ENCODE peak calls at places on chromosomes 6 and 20, in four cellular contexts. L is A549, W is H7, N is cardiac muscle cell. H is an unnamed sample.

GRCh38 chr6:118869894-118870665 is 23.9 kb upstream of the ASF1A start:
- DNase-seq in L (no peak), W (no peak), N (peak; percentile 69), H (no peak)

GRCh38 chr20:41051426-41051825 is 22.8 kb downstream of the TOP1 start:
- DNase-seq in L (no peak), W (no peak), N (no peak), H (no peak)

GRCh38 chr6:82996156-82996555 is 69.5 kb downstream of the UBE3D start:
- DNase-seq in L (no peak), W (no peak), N (no peak), H (no peak)

GRCh38 chr6:167103041-167103816 is 19.7 kb upstream of the CCR6 start:
- DNase-seq in L (no peak), W (no peak), N (no peak), H (no peak)

GRCh38 chr6:33112148-33112547 is 36.4 kb downstream of the HLA-DPB1 start:
- DNase-seq in L (no peak), W (peak; percentile 49), N (peak; percentile 72), H (peak; percentile 9)

GRCh38 chr20:39271205-39271604 is 309.1 kb downstream of the DHX35 start:
- DNase-seq in L (no peak), W (no peak), N (no peak), H (no peak)

GRCh38 chr20:44837949-44838348 is 27.6 kb upstream of the RIMS4 start:
- DNase-seq in L (no peak), W (no peak), N (no peak), H (no peak)

GRCh38 chr6:32439708-32440214 is at the start of gene HLA-DRA:
- DNase-seq in L (no peak), W (peak; percentile 79), N (peak; percentile 58), H (peak; percentile 6)

GRCh38 chr6:10406556-10406955 is 8.3 kb downstream of the TFAP2A start:
- DNase-seq in L (no peak), W (no peak), N (no peak), H (no peak)

GRCh38 chr6:74280130-74280692 is 584.2 kb downstream of the CD109 start:
- DNase-seq in L (no peak), W (peak; percentile 12), N (no peak), H (no peak)

GRCh38 chr6:80464901-80465300 is 358.4 kb downstream of the BCKDHB start:
- DNase-seq in L (no peak), W (no peak), N (no peak), H (no peak)

GRCh38 chr6:161434921-161435411 is 161.1 kb upstream of the AGPAT4 start:
- DNase-seq in L (no peak), W (no peak), N (peak; percentile 96), H (peak; percentile 96)

GRCh38 chr6:75409286-75409685 is 84.3 kb downstream of the FILIP1 start:
- DNase-seq in L (no peak), W (no peak), N (peak; percentile 43), H (no peak)

GRCh38 chr6:160036790-160037206 is 67.9 kb downstream of the IGF2R start:
- DNase-seq in L (no peak), W (no peak), N (peak; percentile 79), H (peak; percentile 23)

GRCh38 chr6:125802943-125803377 is 12.2 kb downstream of the NCOA7 start:
- DNase-seq in L (no peak), W (no peak), N (peak; percentile 61), H (no peak)

GRCh38 chr6:134619789-134620188 is 301.9 kb upstream of the SGK1 start:
- DNase-seq in L (no peak), W (no peak), N (peak; percentile 50), H (no peak)

GRCh38 chr6:16901777-16902176 is 140.5 kb upstream of the ATXN1 start:
- DNase-seq in L (no peak), W (no peak), N (peak; percentile 91), H (peak; percentile 16)

GRCh38 chr6:116030745-116031144 is 29.9 kb downstream of the FRK start:
- DNase-seq in L (no peak), W (no peak), N (no peak), H (no peak)

GRCh38 chr6:62999796-63000195 is 211.5 kb upstream of the FKBP1C start:
- DNase-seq in L (no peak), W (no peak), N (no peak), H (no peak)

GRCh38 chr6:49556429-49556837 is 6.0 kb downstream of the C6orf141 start:
- DNase-seq in L (peak; percentile 53), W (peak; percentile 36), N (peak; percentile 61), H (peak; percentile 11)

GRCh38 chr6:118939683-118940082 is 4.7 kb upstream of the MCM9 start:
- DNase-seq in L (no peak), W (no peak), N (no peak), H (no peak)

GRCh38 chr6:167711784-167712183 is 114.9 kb upstream of the AFDN start:
- DNase-seq in L (no peak), W (no peak), N (no peak), H (no peak)

GRCh38 chr20:64192406-64192805 is 28.2 kb downstream of the MYT1 start:
- DNase-seq in L (no peak), W (peak; percentile 84), N (no peak), H (no peak)

GRCh38 chr6:107642348-107643347 is 152.7 kb downstream of the SOBP start:
- DNase-seq in L (no peak), W (no peak), N (no peak), H (no peak)

GRCh38 chr6:142854589-142855488 is 90.1 kb downstream of the HIVEP2 start:
- DNase-seq in L (no peak), W (no peak), N (no peak), H (no peak)

GRCh38 chr20:25464501-25465204 is 57.2 kb downstream of the GINS1 start:
- DNase-seq in L (no peak), W (peak; percentile 23), N (no peak), H (no peak)

GRCh38 chr20:46772901-46773300 is 63.5 kb downstream of the SLC2A10 start:
- DNase-seq in L (no peak), W (peak; percentile 46), N (no peak), H (no peak)

GRCh38 chr20:23305098-23305497 is 45.5 kb upstream of the NXT1 start:
- DNase-seq in L (no peak), W (no peak), N (peak; percentile 62), H (no peak)

DNA sequence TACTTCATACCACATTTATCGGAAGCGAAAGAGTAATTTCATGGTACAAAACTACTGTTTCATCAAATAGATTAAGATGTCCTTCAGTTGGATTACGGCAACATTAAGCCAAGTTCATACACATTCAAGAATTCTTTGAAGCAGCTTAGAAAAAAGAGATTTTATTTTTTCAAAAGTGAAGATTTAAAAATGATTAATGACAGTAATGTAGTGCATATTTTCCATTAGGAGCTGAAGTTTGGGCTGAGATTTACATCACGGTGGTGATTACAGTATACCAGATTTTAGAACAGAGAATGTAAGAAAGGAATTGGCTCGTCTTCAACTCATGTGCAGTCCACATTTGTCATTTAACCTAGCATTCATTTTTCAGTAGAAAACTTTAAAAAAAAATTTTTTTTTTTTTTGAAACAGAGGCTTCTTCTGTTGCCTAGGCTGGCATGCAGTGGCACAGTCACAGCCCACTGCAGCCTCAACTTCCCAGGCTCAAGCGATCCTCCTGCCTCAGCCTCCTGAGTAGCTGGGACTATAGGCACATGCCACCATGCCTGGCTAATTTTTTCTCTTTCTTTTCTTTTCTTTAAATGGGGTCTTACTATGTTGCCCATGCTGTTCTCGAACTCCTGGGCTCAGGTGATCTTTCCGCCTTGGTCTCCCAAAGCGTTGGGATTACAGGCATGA is 1.9 kb downstream of the SYNJ2 start:
- DNase-seq in L (no peak), W (no peak), N (peak; percentile 27), H (no peak)
- H3K4me3 ChIP-seq in L (peak overlapping the region; percentile 89), W (no peak overlapping the region), N (no peak overlapping the region), H (peak overlapping the region; percentile 88)

DNA sequence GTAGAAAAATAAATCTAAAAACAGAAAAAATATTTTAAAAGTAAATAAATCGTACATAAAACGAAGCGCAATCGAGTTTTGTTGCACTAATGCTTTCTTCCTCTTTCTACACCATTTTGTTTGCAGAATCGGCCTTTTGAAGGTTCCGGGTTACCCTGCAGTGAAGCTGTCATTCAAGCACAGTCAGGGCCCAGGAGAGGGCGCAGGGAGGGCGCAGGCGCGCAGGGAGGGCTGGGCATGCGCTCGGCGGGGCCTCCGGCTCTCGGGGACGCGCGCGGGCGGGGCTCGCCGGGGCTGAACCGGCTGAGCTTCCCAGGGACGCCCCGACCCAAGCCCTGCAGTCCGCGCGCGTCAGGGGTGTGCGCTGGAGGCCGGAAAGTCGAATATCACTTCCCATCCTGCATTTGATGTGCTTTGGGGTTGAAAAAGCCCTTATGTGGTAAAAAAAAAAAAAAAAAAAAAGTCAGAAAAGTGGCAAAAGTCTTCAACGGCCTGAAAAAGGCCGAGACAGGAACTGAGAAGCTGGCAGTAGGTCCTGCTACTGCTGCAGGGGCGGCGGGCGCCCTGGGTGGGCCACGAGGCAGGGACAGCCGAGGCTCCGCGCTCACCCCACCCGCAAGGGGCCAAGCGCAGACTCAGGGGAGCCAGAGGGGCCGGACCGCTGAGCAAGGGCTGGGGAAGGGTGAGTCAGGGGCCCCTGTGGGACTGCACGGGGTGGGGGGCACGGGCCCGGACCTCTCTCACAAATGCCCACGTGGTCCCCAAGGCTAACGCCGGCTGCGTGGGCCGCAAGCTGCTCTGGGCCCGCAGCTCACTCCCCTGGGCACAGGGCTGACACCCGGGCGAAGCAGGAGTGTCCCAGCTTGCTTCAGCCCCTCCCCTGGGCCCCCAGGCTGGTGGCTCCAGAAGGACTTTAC is 40.5 kb downstream of the THBS2 start:
- DNase-seq in L (peak; percentile 81), W (peak; percentile 97), N (peak; percentile 95), H (peak; percentile 40)
- H3K4me3 ChIP-seq in L (peak overlapping the region; percentile 40), W (peak overlapping the region; percentile 16), N (peak overlapping the region; percentile 26), H (no peak overlapping the region)

GRCh38 chr6:27088068-27088467 is 159.4 kb upstream of the PRSS16 start:
- DNase-seq in L (no peak), W (no peak), N (no peak), H (no peak)

GRCh38 chr6:27096834-27097511 is 150.5 kb upstream of the PRSS16 start:
- DNase-seq in L (peak; percentile 47), W (peak; percentile 68), N (peak; percentile 70), H (no peak)

GRCh38 chr6:27095914-27096313 is 151.6 kb upstream of the PRSS16 start:
- DNase-seq in L (no peak), W (no peak), N (no peak), H (no peak)

GRCh38 chr6:27092316-27092692 is 155.2 kb upstream of the PRSS16 start:
- DNase-seq in L (no peak), W (no peak), N (no peak), H (no peak)

GRCh38 chr6:27091661-27092315 is 155.7 kb upstream of the PRSS16 start:
- DNase-seq in L (peak; percentile 72), W (peak; percentile 33), N (peak; percentile 91), H (peak; percentile 51)
- H3K4me3 ChIP-seq in L (peak overlapping the region; percentile 51), W (peak overlapping the region; percentile 56), N (peak overlapping the region; percentile 44), H (peak overlapping the region; percentile 42)

GRCh38 chr6:39932386-39932785 is 1.9 kb downstream of the MOCS1 start:
- DNase-seq in L (no peak), W (no peak), N (no peak), H (no peak)

GRCh38 chr6:39930540-39930939 is 3.7 kb downstream of the MOCS1 start:
- DNase-seq in L (no peak), W (no peak), N (no peak), H (no peak)

GRCh38 chr6:39933669-39934059 is 598 bp downstream of the MOCS1 start:
- DNase-seq in L (no peak), W (no peak), N (no peak), H (no peak)

GRCh38 chr6:39929733-39930461 is 4.4 kb downstream of the MOCS1 start:
- DNase-seq in L (no peak), W (no peak), N (peak; percentile 30), H (peak; percentile 52)

DNA sequence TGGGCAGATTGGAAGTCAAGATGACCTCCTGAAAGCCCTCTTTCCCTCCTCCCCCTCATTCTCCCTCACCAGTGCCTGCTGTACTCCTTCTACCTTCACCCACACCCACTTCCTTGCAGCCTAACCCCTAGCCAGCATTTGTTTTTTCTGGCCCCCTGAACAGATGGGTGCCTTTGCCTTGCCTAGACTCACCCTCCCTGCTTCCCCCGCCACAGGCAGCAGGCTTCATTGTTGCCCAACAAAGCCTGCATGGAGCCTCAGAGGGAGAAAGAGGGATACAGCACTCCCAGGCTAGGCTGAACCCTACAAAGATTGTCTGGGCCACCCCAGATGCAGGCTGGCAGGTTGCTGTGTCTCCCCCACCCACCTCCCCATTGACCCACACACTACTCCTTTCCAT is 2.7 kb downstream of the MOCS1 start:
- DNase-seq in L (no peak), W (no peak), N (no peak), H (no peak)
- H3K4me3 ChIP-seq in L (no peak overlapping the region), W (no peak overlapping the region), N (no peak overlapping the region), H (no peak overlapping the region)